ENCODE peak calls at places on chromosomes 5 and 9, in eight cellular contexts. E, K, R, H, P, M, V and Z are unnamed samples.

GRCh38 chr9:104074876-104075275 is 19.2 kb upstream of the SMC2 start:
- DNase-seq in M (peak), P (no peak), K (no peak), V (no peak), E (no peak), R (no peak), H (no peak), Z (no peak)

GRCh38 chr5:32714836-32715235 is 3.7 kb downstream of the NPR3 start:
- DNase-seq in K (no peak), R (no peak), E (no peak), P (no peak), V (no peak), M (no peak), H (no peak), Z (no peak)

GRCh38 chr5:140217299-140218026 is 42.5 kb downstream of the CYSTM1 start:
- DNase-seq in E (no peak), M (no peak), K (no peak), P (no peak), V (no peak), R (no peak), H (no peak), Z (no peak)

GRCh38 chr5:15452030-15452429 is 48.0 kb upstream of the FBXL7 start:
- DNase-seq in V (no peak), E (no peak), P (no peak), K (no peak), R (no peak), H (no peak), M (no peak), Z (no peak)

GRCh38 chr9:33381231-33381791 is 21.1 kb downstream of the AQP7 start:
- DNase-seq in R (no peak), K (no peak), M (no peak), V (no peak), H (no peak), P (no peak), E (no peak), Z (no peak)

GRCh38 chr5:171954721-171955120 is 51.7 kb downstream of the FBXW11 start:
- DNase-seq in M (no peak), H (no peak), V (no peak), R (no peak), K (no peak), E (no peak), P (no peak), Z (no peak)

GRCh38 chr5:55903121-55903701 is 52.1 kb downstream of the IL31RA start:
- DNase-seq in M (no peak), E (peak), V (peak), H (no peak), K (peak), P (peak), R (peak), Z (no peak)

GRCh38 chr5:173202266-173202875 is 32.6 kb downstream of the NKX2-5 start:
- DNase-seq in H (no peak), K (no peak), M (no peak), E (no peak), P (no peak), R (no peak), V (no peak), Z (no peak)

GRCh38 chr5:144207875-144208444 is 37.3 kb downstream of the KCTD16 start:
- DNase-seq in V (no peak), P (no peak), K (no peak), R (no peak), H (no peak), E (no peak), M (no peak), Z (no peak)

GRCh38 chr5:32088214-32088613 is 85.9 kb downstream of the GOLPH3 start:
- DNase-seq in E (no peak), M (no peak), H (no peak), V (no peak), R (no peak), P (no peak), K (no peak), Z (no peak)

GRCh38 chr5:965604-966344 is 42.8 kb upstream of the NKD2 start:
- DNase-seq in R (no peak), V (no peak), M (no peak), P (no peak), E (no peak), K (no peak), H (no peak), Z (no peak)

GRCh38 chr9:82080265-82080664 is 91.7 kb downstream of the SPATA31D1 start:
- DNase-seq in M (no peak), P (no peak), V (no peak), E (no peak), H (no peak), R (no peak), K (no peak), Z (no peak)

GRCh38 chr5:103894882-103895281 is 332.3 kb upstream of the NUDT12 start:
- DNase-seq in V (no peak), R (no peak), H (no peak), P (no peak), M (no peak), K (no peak), E (no peak), Z (peak)

GRCh38 chr9:3908731-3909130 is 382.9 kb upstream of the RFX3 start:
- DNase-seq in P (no peak), R (no peak), V (no peak), H (no peak), E (no peak), M (no peak), K (no peak), Z (no peak)

GRCh38 chr9:87909310-87910041 is 8.3 kb upstream of the SPATA31C1 start:
- DNase-seq in R (no peak), V (no peak), E (no peak), H (no peak), M (no peak), K (no peak), P (no peak), Z (no peak)

GRCh38 chr5:178435321-178436238 is 154.6 kb downstream of the COL23A1 start:
- DNase-seq in R (no peak), P (no peak), V (no peak), H (peak), K (no peak), M (no peak), E (no peak), Z (no peak)

DNA sequence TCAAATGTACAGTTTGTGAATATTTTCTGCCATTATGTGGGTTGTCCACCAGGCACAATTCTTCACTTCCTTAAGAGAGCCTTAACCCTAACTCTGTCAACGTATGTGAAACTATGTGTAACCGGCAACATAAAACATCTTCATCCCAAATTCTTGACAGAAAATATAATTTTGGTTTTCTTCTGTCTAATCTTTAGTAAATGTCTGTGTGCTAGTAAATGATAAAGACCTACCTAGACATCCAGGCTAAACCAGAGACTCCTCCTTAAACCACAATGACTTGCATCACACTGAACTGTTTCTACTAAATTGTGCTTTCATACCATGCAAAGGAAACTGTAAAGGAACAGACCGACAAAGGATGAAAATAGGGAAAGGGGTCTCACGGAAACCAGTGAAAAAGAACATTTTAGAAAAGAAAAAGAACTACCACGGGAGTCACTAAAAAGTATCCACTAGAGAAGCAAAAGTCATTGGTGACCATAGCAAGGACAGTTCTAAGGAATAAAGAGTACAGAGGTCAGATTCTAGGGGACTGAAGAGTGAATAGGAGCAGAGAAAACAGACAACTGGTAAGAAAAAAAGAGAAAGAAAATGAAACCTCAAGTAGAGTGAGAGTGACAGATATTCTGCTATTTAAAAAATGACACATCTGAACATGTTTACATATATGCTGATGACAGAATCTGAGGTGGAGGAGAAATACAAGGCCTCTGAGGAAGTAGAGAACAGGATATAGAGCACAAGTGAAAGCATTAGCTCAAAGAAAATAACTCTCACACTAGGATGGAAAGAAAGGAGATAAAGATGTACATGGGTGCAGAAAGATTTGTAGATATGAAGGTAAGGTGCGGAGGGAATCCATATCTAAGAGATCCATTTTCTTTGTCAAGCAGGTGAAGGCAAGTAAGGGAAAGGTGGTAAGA is 49.4 kb downstream of the FNIP1 start:
- DNase-seq in K (no peak), H (no peak), V (peak), E (peak), P (peak), M (no peak), R (no peak), Z (no peak)
- TF ChIP-seq CTCF in K (no peak), H (no peak), V (no peak), E (no peak), P (no peak), M (no peak), R (no peak), Z (no peak)

DNA sequence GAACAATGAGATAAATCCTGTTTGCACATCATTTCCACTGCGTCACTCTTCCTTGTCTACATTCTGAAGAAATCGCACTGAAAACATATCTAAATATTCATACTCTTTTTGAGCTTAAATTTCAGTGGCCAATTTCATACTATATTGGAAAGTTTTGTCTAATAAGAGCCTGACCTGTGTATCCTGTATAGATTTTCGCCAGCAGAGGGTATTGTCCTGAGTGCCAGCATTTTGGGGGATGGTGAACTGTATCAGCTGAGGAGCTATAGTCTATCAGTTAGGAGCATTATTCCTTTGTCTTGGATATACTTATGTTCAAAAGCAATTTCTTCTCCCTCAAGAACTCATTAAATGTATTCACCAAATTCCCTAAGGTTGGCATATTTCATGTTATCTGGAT is 102.3 kb downstream of the SEMA6A start:
- DNase-seq in V (no peak), H (no peak), M (no peak), K (no peak), P (no peak), R (no peak), E (no peak), Z (no peak)
- TF ChIP-seq CTCF in V (no peak), H (no peak), M (no peak), K (no peak), P (no peak), R (no peak), E (no peak), Z (no peak)

GRCh38 chr5:64746446-64746845 is 22.0 kb downstream of the SREK1IP1 start:
- DNase-seq in R (no peak), E (no peak), K (no peak), M (no peak), V (no peak), H (no peak), P (no peak), Z (no peak)
- TF ChIP-seq CTCF in R (no peak), E (no peak), K (no peak), M (no peak), V (no peak), H (no peak), P (no peak), Z (no peak)

DNA sequence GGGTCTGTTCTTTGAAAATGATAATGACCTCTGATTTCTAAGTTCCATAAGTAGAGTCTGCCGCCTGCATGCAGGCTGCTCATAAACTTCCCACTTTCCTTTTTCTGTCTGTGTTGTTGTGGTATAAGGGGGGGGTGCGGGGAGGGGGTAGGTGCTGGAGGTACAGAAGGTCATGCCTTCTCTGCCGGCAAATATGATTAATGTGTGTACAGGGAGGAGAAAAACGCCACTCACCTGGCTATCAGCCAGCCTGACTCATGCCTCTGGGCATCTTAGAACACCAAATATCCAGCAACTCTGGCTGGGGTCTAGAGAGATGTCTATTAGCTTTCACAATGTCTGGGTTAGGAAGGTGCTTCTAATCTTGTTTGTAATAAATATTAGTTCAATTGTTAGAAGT is 128.3 kb downstream of the EFNA5 start:
- DNase-seq in R (no peak), H (peak), E (peak), P (peak), V (no peak), K (no peak), M (peak), Z (no peak)
- TF ChIP-seq CTCF in R (no peak), H (no peak), E (no peak), P (no peak), V (no peak), K (no peak), M (no peak), Z (no peak)

DNA sequence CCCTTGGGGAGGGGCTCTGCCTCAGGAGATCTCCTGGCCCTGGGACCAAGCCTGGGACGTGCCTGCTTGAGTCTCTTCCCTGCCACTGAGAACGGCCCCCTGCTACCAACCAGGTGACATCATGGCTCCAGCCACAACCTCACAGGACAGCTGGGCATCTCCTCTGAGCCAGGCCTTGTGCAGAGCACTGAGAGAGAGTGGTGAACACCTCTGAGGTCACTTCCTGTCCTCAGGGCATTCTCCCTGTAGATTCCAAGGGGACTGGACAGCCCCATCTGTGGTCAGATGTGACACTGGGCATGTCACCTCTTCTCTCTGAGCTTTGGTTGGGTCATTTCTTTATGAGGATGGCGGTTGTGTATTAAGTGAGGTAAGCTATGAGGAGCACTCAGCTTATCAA is 172.0 kb downstream of the MELK start:
- DNase-seq in E (no peak), M (no peak), R (no peak), P (no peak), K (no peak), V (no peak), H (no peak), Z (no peak)
- TF ChIP-seq CTCF in E (no peak), M (no peak), R (no peak), P (no peak), K (no peak), V (no peak), H (no peak), Z (no peak)

DNA sequence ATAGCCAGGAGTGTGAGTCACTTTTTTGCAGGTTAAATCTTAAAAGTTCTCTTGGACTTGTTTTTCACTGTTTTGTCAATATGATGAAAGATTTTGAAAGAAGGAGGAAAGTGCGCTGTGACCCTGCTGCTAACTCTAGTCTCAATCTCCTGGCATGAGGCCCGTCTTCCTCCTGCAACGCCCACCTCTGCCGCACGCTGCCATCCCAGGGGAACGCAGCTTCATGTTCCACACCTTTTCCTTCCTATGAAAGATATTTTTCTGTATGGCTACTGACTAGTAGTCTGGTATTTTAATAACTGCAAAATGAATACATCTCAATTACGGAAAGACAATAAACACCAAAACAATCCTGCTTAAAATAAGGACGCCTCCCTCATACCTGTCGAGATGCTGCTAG is 8.3 kb downstream of the PPIC start:
- DNase-seq in R (no peak), H (no peak), M (no peak), P (no peak), K (no peak), E (no peak), V (no peak), Z (no peak)
- TF ChIP-seq CTCF in R (no peak), H (no peak), M (no peak), P (no peak), K (no peak), E (no peak), V (no peak), Z (no peak)

GRCh38 chr9:74573792-74574191 is 76.7 kb downstream of the RORB start:
- DNase-seq in M (no peak), P (peak), H (no peak), R (no peak), K (no peak), E (no peak), V (no peak), Z (no peak)

DNA sequence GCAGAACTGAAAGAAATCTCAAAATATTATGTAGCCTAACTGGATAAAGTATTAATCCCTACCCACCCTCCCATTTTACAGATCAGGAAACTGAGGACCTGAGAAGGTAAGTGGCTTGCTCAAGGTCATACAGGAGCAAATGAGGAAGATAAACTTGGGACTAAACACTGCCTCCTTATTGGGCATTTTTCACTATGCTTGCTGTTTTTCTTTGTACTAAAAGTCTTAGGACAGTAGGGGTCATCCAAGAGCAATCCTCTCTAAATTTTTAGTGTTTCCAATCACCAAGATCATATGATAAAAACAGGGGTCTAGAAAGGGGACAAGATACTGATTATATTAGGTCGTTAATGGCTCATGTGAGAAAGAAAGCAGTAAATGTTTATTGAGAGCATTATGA is 80.8 kb downstream of the RORB start:
- DNase-seq in V (no peak), K (no peak), H (no peak), R (no peak), M (no peak), E (no peak), P (no peak), Z (no peak)
- TF ChIP-seq CTCF in V (peak), K (no peak), H (no peak), R (peak), M (peak), E (no peak), P (peak), Z (peak)

DNA sequence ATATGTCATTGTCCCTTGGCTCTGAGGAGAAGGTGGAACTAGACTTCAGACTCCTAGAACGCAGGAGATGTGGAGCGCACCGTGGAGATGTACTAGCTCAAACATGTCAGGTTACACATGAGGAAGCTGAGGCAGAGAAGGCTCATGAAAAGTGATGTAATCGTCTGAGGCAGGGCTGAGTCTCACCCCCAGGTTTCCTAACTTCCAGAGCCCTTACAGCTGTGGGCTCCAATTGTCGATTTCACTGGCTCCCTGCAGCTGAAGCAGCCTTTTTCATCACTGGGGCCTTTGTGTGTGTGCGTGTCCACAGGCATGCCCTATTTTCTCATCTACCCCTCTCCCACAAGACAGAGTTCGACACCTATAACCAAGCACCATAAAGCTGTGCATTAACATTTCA is 370.6 kb downstream of the NTRK2 start:
- DNase-seq in E (no peak), K (no peak), R (no peak), V (no peak), P (no peak), H (no peak), M (no peak), Z (no peak)
- TF ChIP-seq CTCF in E (no peak), K (no peak), R (no peak), V (no peak), P (no peak), H (no peak), M (no peak), Z (no peak)